ENCODE peak calls at places on chromosomes 1 and 21, in seven cellular contexts. B is cardiac muscle cell, C is small intestine, I is transverse colon, M is breast epithelium, W is aorta, G is neural progenitor cell. Q is an unnamed sample. For H3K9me3 and H3K4me1, the result is how much of the 10 kb centered on the place peaks cover.

GRCh38 chr21:38223893-38224540 is 32.8 kb upstream of the KCNJ15 start:
- DNase-seq in B (no peak), C (no peak), I (no peak), M (no peak), W (no peak), G (peak), Q (no peak)

GRCh38 chr1:114094303-114094663 is 59.4 kb downstream of the SYT6 start:
- DNase-seq in B (no peak), C (no peak), I (no peak), M (no peak), W (no peak), G (no peak), Q (no peak)

GRCh38 chr1:215824245-215824644 is 257.1 kb downstream of the KCTD3 start:
- DNase-seq in B (peak), C (no peak), I (no peak), M (no peak), W (no peak), G (peak), Q (peak)

GRCh38 chr1:226181996-226182714 is 4.4 kb downstream of the ACBD3 start:
- DNase-seq in B (peak), C (peak), I (peak), M (no peak), W (peak), G (peak), Q (peak)

GRCh38 chr1:209080170-209080781 is 503.2 kb upstream of the CAMK1G start:
- DNase-seq in B (no peak), C (no peak), I (no peak), M (no peak), W (no peak), G (no peak), Q (no peak)

GRCh38 chr1:30049748-30050147 is 673.6 kb downstream of the MATN1 start:
- DNase-seq in B (no peak), C (no peak), I (no peak), M (no peak), W (no peak), G (no peak), Q (no peak)

GRCh38 chr21:42165901-42166300 is 53.0 kb upstream of the ABCG1 start:
- DNase-seq in B (no peak), C (no peak), I (no peak), M (no peak), W (no peak), G (no peak), Q (no peak)

GRCh38 chr21:15947707-15948106 is 217.9 kb downstream of the USP25 start:
- DNase-seq in B (peak), C (no peak), I (no peak), M (no peak), W (no peak), G (no peak), Q (no peak)

GRCh38 chr1:50620680-50621329 is 197.6 kb upstream of the DMRTA2 start:
- DNase-seq in B (peak), C (peak), I (peak), M (no peak), W (no peak), G (peak), Q (peak)

GRCh38 chr1:159207774-159208459 is 3.2 kb downstream of the ACKR1 start:
- DNase-seq in B (peak), C (no peak), I (no peak), M (no peak), W (no peak), G (peak), Q (no peak)

GRCh38 chr1:44973645-44974044 is 12.8 kb downstream of the EIF2B3 start:
- DNase-seq in B (no peak), C (no peak), I (no peak), M (no peak), W (no peak), G (no peak), Q (no peak)

GRCh38 chr1:26581287-26581651 is 51.7 kb downstream of the RPS6KA1 start:
- DNase-seq in B (no peak), C (no peak), I (no peak), M (no peak), W (no peak), G (no peak), Q (no peak)

GRCh38 chr1:27367160-27367650 is 444 bp upstream of the MAP3K6 start:
- DNase-seq in B (no peak), C (no peak), I (no peak), M (no peak), W (no peak), G (no peak), Q (no peak)

GRCh38 chr1:8496473-8496872 is 178.6 kb downstream of the SLC45A1 start:
- DNase-seq in B (no peak), C (no peak), I (no peak), M (no peak), W (no peak), G (no peak), Q (no peak)

GRCh38 chr1:206744683-206745082 is 25.9 kb upstream of the IL19 start:
- DNase-seq in B (no peak), C (no peak), I (no peak), M (no peak), W (no peak), G (no peak), Q (no peak)

GRCh38 chr1:25673456-25673855 is 56.9 kb downstream of the MAN1C1 start:
- DNase-seq in B (no peak), C (no peak), I (no peak), M (no peak), W (no peak), G (no peak), Q (no peak)

GRCh38 chr1:116521186-116521585 is 49.6 kb downstream of the CD58 start:
- DNase-seq in B (no peak), C (no peak), I (no peak), M (no peak), W (no peak), G (no peak), Q (no peak)

GRCh38 chr1:116568925-116569490 is 1.8 kb downstream of the CD58 start:
- DNase-seq in B (no peak), C (no peak), I (no peak), M (no peak), W (no peak), G (no peak), Q (no peak)

GRCh38 chr1:226798427-226799411 is 59.6 kb upstream of the ITPKB start:
- DNase-seq in B (no peak), C (peak), I (peak), M (no peak), W (no peak), G (no peak), Q (peak)

GRCh38 chr1:214670098-214670497 is 67.1 kb downstream of the CENPF start:
- DNase-seq in B (peak), C (no peak), I (no peak), M (peak), W (no peak), G (no peak), Q (peak)

GRCh38 chr21:36704958-36705678 is 6.2 kb downstream of the SIM2 start:
- DNase-seq in B (no peak), C (no peak), I (no peak), M (no peak), W (peak), G (peak), Q (no peak)

GRCh38 chr1:84726593-84727275 is 36.5 kb upstream of the SSX2IP start:
- DNase-seq in B (no peak), C (no peak), I (no peak), M (no peak), W (no peak), G (no peak), Q (no peak)

GRCh38 chr1:115283681-115284146 is 54.3 kb downstream of the NGF start:
- DNase-seq in B (no peak), C (no peak), I (no peak), M (no peak), W (peak), G (no peak), Q (no peak)

GRCh38 chr1:63827411-63828321 is 53.8 kb downstream of the ROR1 start:
- DNase-seq in B (no peak), C (no peak), I (no peak), M (no peak), W (no peak), G (no peak), Q (no peak)

GRCh38 chr1:12798911-12799310 is 7.7 kb downstream of the PRAMEF1 start:
- DNase-seq in B (no peak), C (no peak), I (no peak), M (no peak), W (no peak), G (no peak), Q (peak)

GRCh38 chr1:5506634-5507033 is 485.6 kb downstream of the NPHP4 start:
- DNase-seq in B (no peak), C (no peak), I (no peak), M (no peak), W (peak), G (no peak), Q (no peak)

GRCh38 chr1:12230549-12231275 is 882 bp downstream of the VPS13D start:
- DNase-seq in B (peak), C (peak), I (peak), M (no peak), W (peak), G (peak), Q (peak)

GRCh38 chr1:186633101-186633500 is 47.1 kb downstream of the PTGS2 start:
- DNase-seq in B (no peak), C (no peak), I (no peak), M (no peak), W (no peak), G (no peak), Q (no peak)

GRCh38 chr21:26138615-26139257 is 31.8 kb downstream of the APP start:
- DNase-seq in B (no peak), C (no peak), I (peak), M (no peak), W (no peak), G (no peak), Q (no peak)

GRCh38 chr1:116921301-116921885 is 11.7 kb downstream of the PTGFRN start:
- DNase-seq in B (no peak), C (peak), I (no peak), M (no peak), W (no peak), G (no peak), Q (no peak)

GRCh38 chr1:18749569-18749968 is 109.9 kb downstream of the TAS1R2 start:
- DNase-seq in B (no peak), C (no peak), I (no peak), M (no peak), W (no peak), G (no peak), Q (no peak)

DNA sequence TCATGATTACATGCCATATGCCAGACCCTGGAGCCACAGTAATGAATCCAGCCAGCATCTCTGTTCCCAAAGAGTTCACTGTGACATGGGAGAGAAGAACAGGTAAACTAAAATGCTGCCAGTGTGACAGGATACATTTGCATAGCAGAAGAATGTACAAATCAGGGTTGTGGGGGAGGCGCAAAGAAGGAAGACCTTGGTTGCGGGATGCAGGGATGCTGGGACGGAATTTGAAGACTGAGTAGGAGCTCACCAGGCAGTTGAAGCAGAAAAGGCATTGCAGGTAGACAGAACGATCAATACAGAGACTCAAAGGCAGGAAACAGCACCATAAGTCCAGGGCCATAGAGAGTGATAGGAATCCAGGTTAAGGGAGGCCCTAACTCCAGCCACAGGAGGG is 180.3 kb upstream of the ZC3H12A start:
- DNase-seq in B (no peak), C (no peak), I (no peak), M (no peak), W (no peak), G (no peak), Q (no peak)
- H3K27ac ChIP-seq in B (no peak), C (no peak), I (no peak), M (no peak), W (no peak), G (no peak), Q (no peak)

GRCh38 chr1:4169991-4170390 is 269.9 kb upstream of the C1orf174 start:
- DNase-seq in B (no peak), C (no peak), I (no peak), M (no peak), W (no peak), G (no peak), Q (no peak)

GRCh38 chr1:4170548-4170947 is 270.5 kb upstream of the C1orf174 start:
- DNase-seq in B (no peak), C (no peak), I (no peak), M (no peak), W (no peak), G (no peak), Q (no peak)

GRCh38 chr1:4165901-4166300 is 265.8 kb upstream of the C1orf174 start:
- DNase-seq in B (no peak), C (no peak), I (no peak), M (no peak), W (no peak), G (no peak), Q (no peak)

GRCh38 chr1:4170953-4171352 is 270.9 kb upstream of the C1orf174 start:
- DNase-seq in B (no peak), C (no peak), I (no peak), M (no peak), W (no peak), G (no peak), Q (no peak)

DNA sequence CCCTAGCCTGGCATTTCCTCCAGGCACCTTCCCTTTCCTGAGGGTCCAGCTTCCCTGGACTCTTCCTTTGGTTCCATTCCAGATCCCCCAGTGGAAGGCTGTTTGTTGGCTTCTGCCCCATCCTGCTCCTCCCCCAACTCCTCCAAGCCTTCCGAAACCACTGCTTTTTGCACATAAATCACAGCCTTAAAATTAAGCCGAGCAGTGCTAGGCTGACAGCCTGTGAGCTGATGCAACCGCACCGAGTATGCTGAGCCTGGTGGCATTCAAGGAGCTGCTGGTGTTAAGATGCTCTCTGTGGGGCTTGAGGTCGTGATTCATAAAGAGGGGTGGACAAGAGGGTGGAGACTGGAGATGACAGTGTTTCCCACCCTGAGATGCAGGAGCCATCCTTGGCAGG is 266.6 kb upstream of the C1orf174 start:
- DNase-seq in B (no peak), C (no peak), I (no peak), M (no peak), W (no peak), G (no peak), Q (no peak)
- H3K9me3 ChIP-seq in B (under half), C (under half), I (under half), M (under half), W (under half), G (under half), Q (under half)

GRCh38 chr1:234535208-234535607 is 56.2 kb upstream of the TARBP1 start:
- DNase-seq in B (no peak), C (no peak), I (no peak), M (no peak), W (no peak), G (no peak), Q (no peak)

GRCh38 chr1:234538062-234538731 is 59.2 kb upstream of the TARBP1 start:
- DNase-seq in B (no peak), C (peak), I (peak), M (no peak), W (no peak), G (no peak), Q (no peak)

GRCh38 chr1:234537236-234537635 is 58.3 kb upstream of the TARBP1 start:
- DNase-seq in B (no peak), C (no peak), I (no peak), M (no peak), W (no peak), G (no peak), Q (no peak)

GRCh38 chr1:234535763-234536515 is 57.0 kb upstream of the TARBP1 start:
- DNase-seq in B (no peak), C (no peak), I (peak), M (peak), W (peak), G (peak), Q (peak)

GRCh38 chr1:234536756-234537155 is 57.8 kb upstream of the TARBP1 start:
- DNase-seq in B (no peak), C (no peak), I (no peak), M (no peak), W (no peak), G (no peak), Q (no peak)
- H3K4me1 ChIP-seq in B (half or more), C (under half), I (half or more), M (under half), W (under half), G (under half), Q (half or more)

GRCh38 chr21:17900990-17901385 is 81.8 kb upstream of the C21orf91 start:
- DNase-seq in B (no peak), C (no peak), I (no peak), M (no peak), W (no peak), G (no peak), Q (no peak)
- H3K27ac ChIP-seq in B (no peak), C (no peak), I (no peak), M (peak), W (no peak), G (no peak), Q (no peak)

GRCh38 chr1:152539901-152540300 is 25.6 kb downstream of the CRCT1 start:
- DNase-seq in B (no peak), C (no peak), I (no peak), M (no peak), W (no peak), G (no peak), Q (no peak)

GRCh38 chr1:152533327-152533938 is 19.2 kb downstream of the CRCT1 start:
- DNase-seq in B (no peak), C (peak), I (peak), M (no peak), W (no peak), G (no peak), Q (no peak)

GRCh38 chr1:152537496-152537895 is 23.2 kb downstream of the CRCT1 start:
- DNase-seq in B (no peak), C (no peak), I (no peak), M (no peak), W (no peak), G (no peak), Q (no peak)

GRCh38 chr1:152535774-152536173 is 21.5 kb downstream of the CRCT1 start:
- DNase-seq in B (no peak), C (no peak), I (no peak), M (no peak), W (no peak), G (no peak), Q (no peak)
- H3K9me3 ChIP-seq in B (under half), C (under half), I (under half), M (under half), W (under half), G (under half), Q (under half)

GRCh38 chr1:183283286-183283685 is 97.2 kb downstream of the LAMC2 start:
- DNase-seq in B (no peak), C (no peak), I (no peak), M (no peak), W (no peak), G (no peak), Q (peak)

GRCh38 chr1:183282101-183282855 is 96.2 kb downstream of the LAMC2 start:
- DNase-seq in B (no peak), C (no peak), I (no peak), M (no peak), W (no peak), G (no peak), Q (no peak)

GRCh38 chr1:183281039-183281438 is 95.0 kb downstream of the LAMC2 start:
- DNase-seq in B (no peak), C (no peak), I (peak), M (no peak), W (peak), G (peak), Q (no peak)

GRCh38 chr1:183279835-183280234 is 93.8 kb downstream of the LAMC2 start:
- DNase-seq in B (no peak), C (no peak), I (peak), M (no peak), W (peak), G (no peak), Q (no peak)

DNA sequence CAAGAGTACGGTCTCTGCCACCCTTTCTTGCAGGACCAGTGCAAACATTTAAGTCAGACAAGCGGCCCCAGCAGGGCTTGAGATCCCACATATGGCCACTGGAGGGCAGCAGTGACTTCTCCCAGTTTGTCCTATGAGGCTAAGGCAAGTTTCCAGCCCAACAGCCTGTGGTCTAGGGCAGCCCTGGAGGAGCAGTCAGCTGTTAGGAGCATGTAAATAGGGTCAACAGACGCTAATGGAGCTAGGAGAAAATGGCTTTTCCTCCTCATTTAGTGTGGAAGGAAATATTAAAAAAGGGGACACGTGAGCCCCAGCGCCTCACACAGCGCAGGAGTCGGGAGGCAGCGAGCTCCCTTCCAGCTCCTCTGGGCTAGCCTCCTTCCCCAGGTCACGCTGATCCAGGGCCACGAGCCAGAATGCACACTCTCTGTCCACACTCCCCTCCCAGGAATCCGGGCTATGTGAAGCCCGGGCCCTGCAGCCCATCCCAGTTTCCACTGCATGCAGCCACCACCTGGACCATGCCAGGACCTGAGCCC is 95.6 kb downstream of the LAMC2 start:
- DNase-seq in B (peak), C (peak), I (peak), M (peak), W (peak), G (peak), Q (peak)
- H3K4me1 ChIP-seq in B (under half), C (under half), I (under half), M (under half), W (under half), G (under half), Q (under half)

DNA sequence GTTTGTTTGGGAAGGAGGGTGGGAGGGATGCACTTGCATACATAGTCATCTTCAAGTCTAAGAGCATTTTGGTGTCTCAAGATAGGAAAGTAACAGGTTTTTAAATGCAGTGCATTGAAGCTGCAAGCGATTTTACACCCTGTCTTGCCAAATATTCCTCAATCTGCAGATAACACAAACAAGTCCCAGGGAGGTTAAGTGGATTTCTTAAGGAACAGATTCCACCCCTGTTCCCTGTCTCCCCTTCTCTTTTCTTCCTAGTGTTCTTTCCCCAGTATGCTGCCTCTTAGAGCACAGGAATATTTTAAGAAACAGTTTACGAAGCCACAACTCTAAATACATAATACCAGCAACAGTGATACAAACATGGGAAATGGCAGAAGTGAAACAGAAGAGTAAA is 389.9 kb downstream of the PLPP3 start:
- DNase-seq in B (no peak), C (no peak), I (no peak), M (no peak), W (no peak), G (no peak), Q (no peak)
- H3K27ac ChIP-seq in B (no peak), C (no peak), I (no peak), M (no peak), W (no peak), G (peak), Q (no peak)

GRCh38 chr1:243818978-243819377 is 31.1 kb downstream of the AKT3 start:
- DNase-seq in B (no peak), C (no peak), I (no peak), M (no peak), W (peak), G (peak), Q (no peak)
- H3K9me3 ChIP-seq in B (under half), C (under half), I (under half), M (under half), W (under half), G (under half), Q (under half)

GRCh38 chr1:59597420-59598199 is 217.1 kb upstream of the HOOK1 start:
- DNase-seq in B (no peak), C (no peak), I (no peak), M (no peak), W (no peak), G (no peak), Q (no peak)

GRCh38 chr1:59593798-59594790 is 220.7 kb upstream of the HOOK1 start:
- DNase-seq in B (no peak), C (peak), I (no peak), M (no peak), W (no peak), G (no peak), Q (peak)

GRCh38 chr1:59596432-59596831 is 218.3 kb upstream of the HOOK1 start:
- DNase-seq in B (no peak), C (no peak), I (no peak), M (peak), W (no peak), G (no peak), Q (no peak)

GRCh38 chr1:59595774-59596173 is 219.0 kb upstream of the HOOK1 start:
- DNase-seq in B (no peak), C (no peak), I (no peak), M (no peak), W (no peak), G (no peak), Q (no peak)

GRCh38 chr1:59596956-59597355 is 217.8 kb upstream of the HOOK1 start:
- DNase-seq in B (no peak), C (no peak), I (no peak), M (no peak), W (no peak), G (no peak), Q (no peak)
- H3K4me1 ChIP-seq in B (under half), C (under half), I (under half), M (under half), W (under half), G (under half), Q (under half)

Q was measured in thyroid gland.